ENCODE peak calls at places on chromosomes 12 and 14, in six cellular contexts. J is activated naive CD4-positive, alpha-beta T cell; D is SJSA1; P is cardiac fibroblast; A is DMS153; Y is pons. B is an unnamed sample.

GRCh38 chr12:115155665-115156645 is 472.0 kb upstream of the TBX3 start:
- DNase-seq in J (no peak), D (peak), P (peak), A (no peak), Y (no peak), B (no peak)

GRCh38 chr14:50521912-50522341 is 10.4 kb downstream of the MAP4K5 start:
- DNase-seq in J (no peak), D (no peak), P (no peak), A (no peak), Y (no peak), B (no peak)

GRCh38 chr12:31234955-31235867 is 90.7 kb downstream of the SINHCAF start:
- DNase-seq in J (no peak), D (peak), P (peak), A (peak), Y (peak), B (peak)

GRCh38 chr12:2027379-2027778 is 23.1 kb upstream of the DCP1B start:
- DNase-seq in J (no peak), D (no peak), P (no peak), A (no peak), Y (no peak), B (no peak)

GRCh38 chr14:99803803-99804202 is 10.6 kb downstream of the EML1 start:
- DNase-seq in J (no peak), D (no peak), P (no peak), A (no peak), Y (no peak), B (no peak)

GRCh38 chr12:122669397-122670070 is 33.6 kb downstream of the HCAR2 start:
- DNase-seq in J (no peak), D (no peak), P (peak), A (no peak), Y (no peak), B (no peak)

GRCh38 chr14:77203611-77204456 is 22.2 kb downstream of the TMEM63C start:
- DNase-seq in J (no peak), D (no peak), P (peak), A (peak), Y (no peak), B (no peak)

GRCh38 chr14:65373011-65373670 is 39.4 kb upstream of the FUT8 start:
- DNase-seq in J (no peak), D (no peak), P (no peak), A (no peak), Y (peak), B (no peak)

GRCh38 chr12:94500831-94501567 is 41.3 kb upstream of the CEP83 start:
- DNase-seq in J (no peak), D (no peak), P (peak), A (no peak), Y (no peak), B (no peak)

GRCh38 chr12:52335598-52336262 is 14.5 kb upstream of the KRT83 start:
- DNase-seq in J (no peak), D (no peak), P (no peak), A (peak), Y (no peak), B (peak)

GRCh38 chr12:124939428-124940142 is 25.1 kb upstream of the UBC start:
- DNase-seq in J (no peak), D (peak), P (peak), A (no peak), Y (peak), B (peak)

GRCh38 chr12:91381309-91381804 is 198.7 kb upstream of the DCN start:
- DNase-seq in J (no peak), D (no peak), P (peak), A (no peak), Y (peak), B (peak)

GRCh38 chr12:121992059-121992879 is 29.4 kb upstream of the BCL7A start:
- DNase-seq in J (peak), D (peak), P (peak), A (no peak), Y (peak), B (no peak)

GRCh38 chr12:27185234-27186045 is 58.6 kb upstream of the STK38L start:
- DNase-seq in J (peak), D (no peak), P (peak), A (no peak), Y (no peak), B (no peak)

GRCh38 chr12:62799126-62799736 is 135.7 kb downstream of the PPM1H start:
- DNase-seq in J (no peak), D (peak), P (peak), A (no peak), Y (peak), B (peak)

GRCh38 chr12:106954462-106955376 is 988 bp upstream of the TMEM263 start:
- DNase-seq in J (peak), D (no peak), P (peak), A (peak), Y (peak), B (no peak)

GRCh38 chr14:68694516-68695235 is 98.2 kb downstream of the ZFP36L1 start:
- DNase-seq in J (no peak), D (no peak), P (peak), A (no peak), Y (no peak), B (no peak)

GRCh38 chr12:16323010-16323409 is 24.4 kb upstream of the MGST1 start:
- DNase-seq in J (no peak), D (no peak), P (no peak), A (no peak), Y (no peak), B (no peak)

GRCh38 chr12:12172106-12172511 is 94.7 kb downstream of the LRP6 start:
- DNase-seq in J (no peak), D (no peak), P (peak), A (no peak), Y (no peak), B (no peak)

GRCh38 chr12:54526800-54527630 is 22.4 kb upstream of the PDE1B start:
- DNase-seq in J (peak), D (no peak), P (peak), A (no peak), Y (peak), B (no peak)

GRCh38 chr14:101368629-101369028 is 192.7 kb upstream of the DIO3 start:
- DNase-seq in J (no peak), D (no peak), P (no peak), A (no peak), Y (no peak), B (no peak)

GRCh38 chr12:86212970-86213369 is 43.2 kb downstream of the MGAT4C start:
- DNase-seq in J (no peak), D (no peak), P (no peak), A (no peak), Y (no peak), B (no peak)

GRCh38 chr12:44616385-44616784 is 259.7 kb downstream of the NELL2 start:
- DNase-seq in J (no peak), D (no peak), P (no peak), A (no peak), Y (no peak), B (no peak)

GRCh38 chr12:77968021-77968420 is 137.3 kb downstream of the NAV3 start:
- DNase-seq in J (no peak), D (no peak), P (no peak), A (no peak), Y (peak), B (no peak)

GRCh38 chr14:49286257-49286983 is 299.8 kb downstream of the RPS29 start:
- DNase-seq in J (no peak), D (no peak), P (no peak), A (no peak), Y (no peak), B (no peak)

GRCh38 chr14:61965030-61965745 is 203.0 kb downstream of the SNAPC1 start:
- DNase-seq in J (no peak), D (no peak), P (peak), A (no peak), Y (no peak), B (no peak)

GRCh38 chr12:120662879-120663278 is 22.5 kb downstream of the CABP1 start:
- DNase-seq in J (no peak), D (no peak), P (no peak), A (no peak), Y (no peak), B (no peak)

GRCh38 chr14:35406811-35407630 is 2.5 kb upstream of the NFKBIA start:
- DNase-seq in J (no peak), D (no peak), P (peak), A (peak), Y (peak), B (peak)

GRCh38 chr12:98373982-98374381 is 141.4 kb upstream of the TMPO start:
- DNase-seq in J (no peak), D (no peak), P (peak), A (no peak), Y (no peak), B (no peak)

GRCh38 chr14:95294834-95295599 is 24.7 kb downstream of the CLMN start:
- DNase-seq in J (no peak), D (no peak), P (peak), A (peak), Y (no peak), B (no peak)

GRCh38 chr12:94304566-94305061 is 155.1 kb downstream of the CEP83 start:
- DNase-seq in J (no peak), D (peak), P (peak), A (no peak), Y (no peak), B (peak)

GRCh38 chr14:65792208-65792905 is 379.8 kb downstream of the FUT8 start:
- DNase-seq in J (no peak), D (no peak), P (no peak), A (no peak), Y (no peak), B (no peak)

GRCh38 chr12:6450869-6451347 is 934 bp upstream of the TAPBPL start:
- DNase-seq in J (no peak), D (no peak), P (no peak), A (no peak), Y (peak), B (no peak)

GRCh38 chr14:87186745-87187144 is 806.2 kb downstream of the GALC start:
- DNase-seq in J (no peak), D (no peak), P (no peak), A (no peak), Y (no peak), B (no peak)

GRCh38 chr14:25006961-25007795 is 42.8 kb downstream of the STXBP6 start:
- DNase-seq in J (no peak), D (peak), P (peak), A (peak), Y (no peak), B (no peak)

GRCh38 chr12:111166779-111167540 is 201.9 kb downstream of the PHETA1 start:
- DNase-seq in J (no peak), D (no peak), P (peak), A (no peak), Y (no peak), B (peak)

GRCh38 chr12:576613-577110 is 86.6 kb downstream of the NINJ2 start:
- DNase-seq in J (no peak), D (no peak), P (no peak), A (no peak), Y (no peak), B (no peak)

B was measured in mucosa of gallbladder.